ENCODE peak calls at places on chromosomes 5 and 9, in five cellular contexts. N is heart right ventricle, W is AG09309, J is skeletal muscle cell, I is fibroblast of mammary gland. F is an unnamed sample.
A peak's percentile ranks its signal among the peaks of the same experiment; 100 is the strongest.

GRCh38 chr9:128384801-128385492 is 13.8 kb downstream of the URM1 start:
- DNase-seq in N (no peak), W (no peak), J (no peak), I (no peak), F (no peak)

GRCh38 chr5:127002390-127002789 is 28.0 kb downstream of the MARCHF3 start:
- DNase-seq in N (no peak), W (no peak), J (no peak), I (peak; percentile 25), F (no peak)

GRCh38 chr5:74875994-74876791 is 10.0 kb upstream of the FAM169A start:
- DNase-seq in N (no peak), W (no peak), J (no peak), I (no peak), F (no peak)

GRCh38 chr9:5918460-5918859 is 27.8 kb downstream of the MLANA start:
- DNase-seq in N (no peak), W (no peak), J (no peak), I (no peak), F (no peak)

GRCh38 chr5:136374003-136374402 is 8.7 kb upstream of the TRPC7 start:
- DNase-seq in N (no peak), W (no peak), J (no peak), I (peak; percentile 18), F (peak; percentile 41)

GRCh38 chr5:14557203-14557725 is 24.3 kb upstream of the OTULINL start:
- DNase-seq in N (no peak), W (no peak), J (no peak), I (no peak), F (no peak)

GRCh38 chr5:116622375-116623075 is 47.9 kb upstream of the SEMA6A start:
- DNase-seq in N (no peak), W (no peak), J (no peak), I (no peak), F (no peak)

GRCh38 chr5:149030392-149030791 is 32.5 kb downstream of the SH3TC2 start:
- DNase-seq in N (no peak), W (peak; percentile 55), J (peak; percentile 72), I (no peak), F (peak; percentile 69)

GRCh38 chr9:124629600-124629999 is 122.4 kb upstream of the NR5A1 start:
- DNase-seq in N (no peak), W (peak; percentile 29), J (peak; percentile 28), I (peak; percentile 79), F (peak; percentile 18)

DNA sequence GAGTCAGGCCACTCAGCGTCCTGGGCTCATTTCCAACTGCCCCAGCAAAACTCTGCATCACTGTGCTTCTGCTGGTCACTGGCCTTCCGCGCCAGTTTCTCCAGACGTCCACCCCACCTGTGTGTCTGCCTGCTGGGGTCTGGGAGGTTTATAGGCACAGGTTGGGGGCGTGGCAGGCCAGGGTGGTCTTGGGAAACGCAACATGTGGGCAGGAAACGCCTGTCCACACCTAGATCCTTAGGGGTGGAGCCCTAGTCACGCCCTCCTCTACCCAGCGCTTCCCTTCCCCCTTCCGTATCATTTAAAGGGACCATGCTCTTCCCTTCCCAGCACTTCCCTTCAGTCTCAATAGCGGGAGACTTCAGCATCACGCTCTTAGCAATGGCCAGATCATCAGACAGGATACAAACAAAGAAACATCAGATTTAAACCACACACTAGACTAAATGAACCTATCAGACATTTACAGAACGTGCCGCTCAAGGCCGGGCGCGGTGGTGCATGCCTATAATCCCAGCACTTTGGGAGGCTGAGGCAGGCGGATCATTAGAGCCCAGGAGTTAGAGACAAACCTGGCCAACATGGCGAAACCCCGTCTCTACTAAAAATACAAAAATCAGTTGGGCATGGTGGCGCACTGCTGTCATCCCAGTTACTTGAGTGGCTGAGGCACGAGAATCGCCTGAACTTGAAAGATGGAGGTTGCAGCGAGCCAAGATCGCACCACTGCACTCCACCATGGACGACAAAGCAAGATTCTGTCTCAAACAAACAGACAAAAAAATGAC is 11.8 kb upstream of the BTNL9 start:
- DNase-seq in N (no peak), W (no peak), J (no peak), I (no peak), F (no peak)
- H3K4me3 ChIP-seq in N (no peak overlapping the region), W (no peak overlapping the region), J (no peak overlapping the region), I (no peak overlapping the region), F (no peak overlapping the region)

GRCh38 chr5:150347003-150347402 is 10.5 kb upstream of the TCOF1 start:
- DNase-seq in N (no peak), W (no peak), J (no peak), I (no peak), F (no peak)
- H3K4me3 ChIP-seq in N (no peak overlapping the region), W (no peak overlapping the region), J (no peak overlapping the region), I (no peak overlapping the region), F (no peak overlapping the region)

GRCh38 chr9:98248737-98249474 is 6.5 kb downstream of the TBC1D2 start:
- DNase-seq in N (peak; percentile 63), W (peak; percentile 95), J (peak; percentile 96), I (peak; percentile 99), F (peak; percentile 93)
- H3K4me3 ChIP-seq in N (no peak overlapping the region), W (no peak overlapping the region), J (no peak overlapping the region), I (no peak overlapping the region), F (no peak overlapping the region)

GRCh38 chr9:86903461-86904010 is 43.8 kb downstream of the GAS1 start:
- DNase-seq in N (no peak), W (no peak), J (no peak), I (no peak), F (no peak)

GRCh38 chr9:86907346-86907745 is 40.0 kb downstream of the GAS1 start:
- DNase-seq in N (no peak), W (no peak), J (no peak), I (no peak), F (peak; percentile 28)

GRCh38 chr9:86908261-86908660 is 39.0 kb downstream of the GAS1 start:
- DNase-seq in N (no peak), W (no peak), J (no peak), I (no peak), F (no peak)

GRCh38 chr9:86901511-86901910 is 45.8 kb downstream of the GAS1 start:
- DNase-seq in N (no peak), W (no peak), J (no peak), I (no peak), F (no peak)

GRCh38 chr9:86902606-86903460 is 44.5 kb downstream of the GAS1 start:
- DNase-seq in N (peak; percentile 9), W (no peak), J (no peak), I (no peak), F (no peak)
- H3K4me3 ChIP-seq in N (no peak overlapping the region), W (peak overlapping the region; percentile 21), J (peak overlapping the region; percentile 0), I (no peak overlapping the region), F (no peak overlapping the region)